ENCODE peak calls at places on chromosomes 4 and X, in five cellular contexts. X is A549, G is HepG2, W is endothelial cell of umbilical vein, U is GM12878. A is an unnamed sample.

GRCh38 chrX:18377802-18378201 is 23.3 kb upstream of the SCML2 start:
- DNase-seq in G (peak; percentile 11), W (peak; percentile 5), X (no peak), U (no peak), A (peak; percentile 48)

GRCh38 chr4:2219233-2219760 is 22.6 kb downstream of the HAUS3 start:
- DNase-seq in G (no peak), W (no peak), U (no peak), X (no peak), A (no peak)

GRCh38 chr4:97531351-97531750 is 611.9 kb downstream of the STPG2 start:
- DNase-seq in U (no peak), X (no peak), G (no peak), W (peak; percentile 90), A (no peak)

GRCh38 chrX:40174594-40175415 is 77.0 kb upstream of the BCOR start:
- DNase-seq in U (no peak), W (peak; percentile 51), X (no peak), G (peak; percentile 22), A (peak; percentile 72)

GRCh38 chr4:49063670-49064069 is 77.6 kb downstream of the CWH43 start:
- DNase-seq in W (no peak), X (no peak), U (no peak), G (no peak), A (no peak)

GRCh38 chr4:107006218-107006617 is 29.9 kb downstream of the DKK2 start:
- DNase-seq in G (no peak), X (no peak), U (no peak), W (no peak), A (no peak)

GRCh38 chrX:149398027-149398426 is 107.1 kb downstream of the IDS start:
- DNase-seq in G (no peak), W (no peak), X (no peak), U (no peak), A (no peak)

GRCh38 chrX:109966246-109966645 is 36.7 kb upstream of the TMEM164 start:
- DNase-seq in X (no peak), G (no peak), W (no peak), U (no peak), A (no peak)

GRCh38 chr4:114263233-114263632 is 283.8 kb upstream of the ARSJ start:
- DNase-seq in U (no peak), W (peak; percentile 39), X (no peak), G (no peak), A (no peak)

GRCh38 chrX:63764946-63765345 is 20.1 kb downstream of the ARHGEF9 start:
- DNase-seq in X (no peak), U (no peak), G (no peak), W (peak; percentile 39), A (no peak)

GRCh38 chr4:8504279-8505007 is 63.9 kb downstream of the TRMT44 start:
- DNase-seq in G (peak; percentile 10), X (no peak), U (no peak), W (no peak), A (no peak)

GRCh38 chr4:37482236-37482635 is 203.9 kb downstream of the RELL1 start:
- DNase-seq in G (no peak), W (no peak), X (no peak), U (no peak), A (no peak)

GRCh38 chrX:126339926-126340325 is 173.8 kb upstream of the DCAF12L2 start:
- DNase-seq in U (no peak), G (no peak), W (no peak), X (no peak), A (no peak)

GRCh38 chrX:7946960-7947359 is 19.7 kb upstream of the PNPLA4 start:
- DNase-seq in U (no peak), X (no peak), W (no peak), G (no peak), A (no peak)

GRCh38 chrX:7943600-7944245 is 16.5 kb upstream of the PNPLA4 start:
- DNase-seq in G (no peak), X (no peak), W (no peak), U (no peak), A (no peak)

GRCh38 chrX:7941390-7942042 is 14.3 kb upstream of the PNPLA4 start:
- DNase-seq in U (no peak), G (peak; percentile 3), W (peak; percentile 14), X (no peak), A (peak; percentile 18)
- TF ChIP-seq CTCF in U (peak; percentile 62), G (peak; percentile 44), W (peak; percentile 6), X (peak; percentile 33), A (peak; percentile 9)

DNA sequence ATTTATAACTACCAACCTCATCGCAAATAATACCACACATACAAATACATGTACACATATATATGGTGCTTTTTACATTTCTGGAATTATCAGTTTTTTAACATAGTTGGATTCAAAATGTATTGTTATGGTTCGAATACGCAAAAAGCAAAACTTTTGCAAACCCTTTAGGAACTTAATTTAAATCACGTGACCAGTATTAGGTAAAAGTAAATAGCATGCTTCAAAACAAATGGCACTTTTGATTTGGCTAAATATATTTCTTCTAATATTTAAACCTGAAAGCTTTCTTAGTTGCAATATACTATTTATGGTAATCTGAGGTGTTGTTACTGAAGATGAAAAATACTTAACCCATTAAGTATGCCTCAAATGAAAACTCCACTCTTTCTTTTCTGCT is 341.4 kb downstream of the C4orf33 start:
- DNase-seq in U (no peak), G (no peak), X (no peak), W (no peak), A (no peak)
- TF ChIP-seq MYC in U (no peak), G (no peak), X (no peak), W (no peak), A (no peak)

DNA sequence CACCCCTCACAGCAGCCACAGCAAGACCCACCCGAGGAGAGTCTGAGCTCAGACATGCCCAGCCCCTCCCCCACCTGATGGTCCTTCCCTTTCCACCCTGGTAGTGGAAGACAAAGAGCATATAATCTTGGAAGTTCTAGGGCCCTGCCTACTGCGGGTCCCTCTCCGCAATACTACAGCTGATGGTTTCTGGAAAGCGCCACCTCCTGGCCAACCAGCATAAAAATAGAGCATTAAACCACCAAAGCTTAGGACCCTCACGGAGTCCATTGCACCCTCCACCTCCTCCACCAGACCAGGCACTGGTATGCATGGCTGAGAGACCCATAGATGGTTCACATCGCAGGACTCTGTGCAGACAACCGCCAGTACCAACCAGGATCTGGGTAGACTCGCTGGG is 78.2 kb downstream of the SH3BGRL start:
- DNase-seq in U (no peak), W (no peak), G (no peak), X (no peak), A (no peak)
- TF ChIP-seq CTCF in U (no peak), W (no peak), G (no peak), X (no peak), A (no peak)

DNA sequence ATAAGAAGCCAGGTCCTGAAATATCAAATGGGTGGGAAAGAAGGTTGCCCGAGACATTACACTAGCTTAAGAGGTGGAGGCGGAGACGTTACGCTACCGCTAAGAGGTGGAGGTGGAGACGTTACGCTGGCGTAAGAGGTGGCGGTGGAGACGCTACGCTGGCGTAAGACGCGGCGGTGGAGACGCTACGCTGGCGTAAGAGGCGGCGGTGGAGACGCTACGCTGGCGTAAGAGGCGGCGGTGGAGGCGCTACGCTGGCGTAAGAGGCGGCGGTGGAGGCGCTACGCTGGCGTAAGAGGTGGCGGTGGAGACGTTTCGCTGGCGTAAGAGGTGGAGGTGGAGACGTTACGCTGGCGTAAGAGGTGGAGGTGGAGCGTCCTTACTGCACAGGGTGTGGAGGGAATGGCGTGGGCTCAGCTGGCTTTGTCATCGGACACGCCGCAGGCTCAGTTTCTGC is 12.8 kb downstream of the CYP4V2 start:
- DNase-seq in G (no peak), U (no peak), X (no peak), W (peak; percentile 4), A (no peak)
- TF ChIP-seq MYC in G (no peak), U (no peak), X (no peak), W (no peak), A (no peak)

GRCh38 chr4:90183254-90183653 is 56.1 kb downstream of the CCSER1 start:
- DNase-seq in U (no peak), W (no peak), X (no peak), G (no peak), A (no peak)
- TF ChIP-seq CTCF in U (no peak), W (no peak), X (no peak), G (no peak), A (no peak)

GRCh38 chrX:119757646-119757978 is 776 bp upstream of the SOWAHD start:
- DNase-seq in G (no peak), W (no peak), U (no peak), X (no peak), A (no peak)

GRCh38 chrX:119756926-119757635 is 1.3 kb upstream of the SOWAHD start:
- DNase-seq in X (no peak), U (no peak), G (peak; percentile 23), W (no peak), A (peak; percentile 29)

GRCh38 chrX:119759333-119759766 is 962 bp downstream of the SOWAHD start:
- DNase-seq in G (no peak), X (no peak), W (no peak), U (no peak), A (no peak)

GRCh38 chrX:119758682-119759332 is 419 bp downstream of the SOWAHD start:
- DNase-seq in W (peak; percentile 3), G (no peak), X (no peak), U (no peak), A (peak; percentile 76)

GRCh38 chrX:119757979-119758681 is at the start of gene SOWAHD:
- DNase-seq in U (no peak), X (no peak), W (no peak), G (peak; percentile 50), A (peak; percentile 78)
- TF ChIP-seq MYC in U (no peak), X (no peak), W (no peak), G (peak; percentile 34), A (no peak)

A was measured in NB4.